ENCODE peak calls at places on chromosomes 12 and 14, in ten cellular contexts. One of them, this sample, is unnamed.
A peak's percentile ranks its signal among the peaks of the same experiment; 100 is the strongest.

GRCh38 chr12:124188561-124189405 is 106.1 kb upstream of the RFLNA start:
- DNase-seq in GM20000: no peak
- DNase-seq in brain microvascular endothelial cell: no peak
- DNase-seq in coronary artery: no peak
- DNase-seq in tibial artery: no peak
- DNase-seq in Panc1: no peak
- DNase-seq in progenitor cell of endocrine pancreas: no peak
- DNase-seq in sigmoid colon: no peak
- DNase-seq in astrocyte: peak; percentile 24
- DNase-seq in fibroblast of the aortic adventitia: no peak
- DNase-seq in this sample: peak; percentile 17

GRCh38 chr12:49680075-49680474 is 27.1 kb downstream of the FMNL3 start:
- DNase-seq in coronary artery: no peak
- DNase-seq in brain microvascular endothelial cell: no peak
- DNase-seq in fibroblast of the aortic adventitia: no peak
- DNase-seq in progenitor cell of endocrine pancreas: no peak
- DNase-seq in GM20000: no peak
- DNase-seq in astrocyte: no peak
- DNase-seq in Panc1: no peak
- DNase-seq in sigmoid colon: no peak
- DNase-seq in tibial artery: no peak
- DNase-seq in this sample: no peak

GRCh38 chr12:7989827-7990491 is 42.6 kb upstream of the FOXJ2 start:
- DNase-seq in brain microvascular endothelial cell: no peak
- DNase-seq in progenitor cell of endocrine pancreas: no peak
- DNase-seq in Panc1: no peak
- DNase-seq in coronary artery: no peak
- DNase-seq in sigmoid colon: no peak
- DNase-seq in tibial artery: peak; percentile 63
- DNase-seq in GM20000: peak; percentile 22
- DNase-seq in astrocyte: no peak
- DNase-seq in fibroblast of the aortic adventitia: no peak
- DNase-seq in this sample: no peak

GRCh38 chr12:8499616-8500015 is 13.7 kb upstream of the CLEC4D start:
- DNase-seq in tibial artery: no peak
- DNase-seq in GM20000: no peak
- DNase-seq in sigmoid colon: no peak
- DNase-seq in coronary artery: no peak
- DNase-seq in fibroblast of the aortic adventitia: no peak
- DNase-seq in progenitor cell of endocrine pancreas: no peak
- DNase-seq in brain microvascular endothelial cell: no peak
- DNase-seq in Panc1: no peak
- DNase-seq in astrocyte: no peak
- DNase-seq in this sample: no peak

GRCh38 chr12:109735051-109735521 is 21.5 kb downstream of the FAM222A start:
- DNase-seq in Panc1: no peak
- DNase-seq in fibroblast of the aortic adventitia: no peak
- DNase-seq in sigmoid colon: peak; percentile 33
- DNase-seq in GM20000: no peak
- DNase-seq in astrocyte: no peak
- DNase-seq in tibial artery: peak; percentile 8
- DNase-seq in brain microvascular endothelial cell: no peak
- DNase-seq in progenitor cell of endocrine pancreas: peak; percentile 6
- DNase-seq in coronary artery: no peak
- DNase-seq in this sample: no peak

GRCh38 chr14:42222924-42223471 is 616.3 kb downstream of the LRFN5 start:
- DNase-seq in sigmoid colon: no peak
- DNase-seq in Panc1: no peak
- DNase-seq in tibial artery: peak; percentile 32
- DNase-seq in progenitor cell of endocrine pancreas: no peak
- DNase-seq in coronary artery: no peak
- DNase-seq in brain microvascular endothelial cell: peak; percentile 64
- DNase-seq in GM20000: peak; percentile 20
- DNase-seq in fibroblast of the aortic adventitia: peak; percentile 79
- DNase-seq in astrocyte: peak; percentile 76
- DNase-seq in this sample: peak; percentile 2

GRCh38 chr14:68666206-68666730 is 126.6 kb downstream of the ZFP36L1 start:
- DNase-seq in sigmoid colon: no peak
- DNase-seq in GM20000: no peak
- DNase-seq in tibial artery: no peak
- DNase-seq in astrocyte: no peak
- DNase-seq in brain microvascular endothelial cell: no peak
- DNase-seq in coronary artery: no peak
- DNase-seq in fibroblast of the aortic adventitia: peak; percentile 65
- DNase-seq in Panc1: no peak
- DNase-seq in progenitor cell of endocrine pancreas: no peak
- DNase-seq in this sample: no peak

GRCh38 chr14:31388687-31389413 is 31.5 kb downstream of the HEATR5A start:
- DNase-seq in sigmoid colon: no peak
- DNase-seq in fibroblast of the aortic adventitia: peak; percentile 13
- DNase-seq in coronary artery: no peak
- DNase-seq in brain microvascular endothelial cell: peak; percentile 70
- DNase-seq in tibial artery: no peak
- DNase-seq in Panc1: no peak
- DNase-seq in progenitor cell of endocrine pancreas: no peak
- DNase-seq in astrocyte: no peak
- DNase-seq in GM20000: no peak
- DNase-seq in this sample: no peak

GRCh38 chr14:105702275-105702817 is 176.0 kb downstream of the TMEM121 start:
- DNase-seq in GM20000: no peak
- DNase-seq in astrocyte: no peak
- DNase-seq in brain microvascular endothelial cell: no peak
- DNase-seq in tibial artery: no peak
- DNase-seq in fibroblast of the aortic adventitia: no peak
- DNase-seq in Panc1: no peak
- DNase-seq in sigmoid colon: peak; percentile 40
- DNase-seq in progenitor cell of endocrine pancreas: no peak
- DNase-seq in coronary artery: no peak
- DNase-seq in this sample: no peak

DNA sequence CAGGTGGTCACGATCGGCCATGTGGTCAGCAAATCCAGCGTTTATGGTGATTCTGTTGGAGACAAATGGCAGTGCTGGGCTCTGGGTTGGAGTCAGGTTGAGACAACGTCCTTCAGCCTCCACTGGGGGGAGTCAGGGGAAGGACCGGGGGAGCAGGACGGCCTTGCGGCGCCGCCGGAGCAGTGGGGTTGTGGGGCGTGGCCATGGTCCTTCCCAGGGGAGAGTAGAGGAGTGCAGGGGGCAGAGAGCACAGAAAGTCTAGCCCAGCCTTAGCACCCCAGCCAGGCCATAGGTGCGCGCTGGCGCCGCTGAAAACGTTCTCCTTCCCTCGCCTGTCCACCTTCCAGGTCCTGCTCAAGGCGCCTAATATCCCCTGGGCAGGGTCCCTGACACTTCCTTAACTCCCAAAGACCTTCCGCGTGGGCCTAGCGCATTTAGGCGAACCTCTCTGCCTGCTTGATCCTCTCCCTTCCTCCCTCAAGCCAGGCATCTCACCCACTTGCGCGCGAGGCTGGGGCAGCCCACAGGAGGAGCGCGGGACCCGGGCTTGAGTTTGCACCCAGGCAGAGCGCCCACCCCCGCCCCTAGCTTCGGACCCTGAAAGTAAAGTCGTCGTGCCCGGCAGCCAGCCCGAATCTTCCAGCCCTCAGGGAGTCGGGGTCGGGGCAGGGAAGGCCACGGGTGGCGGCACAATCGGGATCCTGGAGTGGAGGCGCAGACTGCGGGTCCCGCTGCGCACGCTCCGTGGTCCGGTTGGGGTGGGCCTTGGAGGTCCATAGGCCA is 3.1 kb upstream of the KIF26A start:
- DNase-seq in progenitor cell of endocrine pancreas: no peak
- DNase-seq in tibial artery: no peak
- DNase-seq in astrocyte: no peak
- DNase-seq in GM20000: no peak
- DNase-seq in Panc1: no peak
- DNase-seq in sigmoid colon: no peak
- DNase-seq in coronary artery: no peak
- DNase-seq in brain microvascular endothelial cell: no peak
- DNase-seq in fibroblast of the aortic adventitia: no peak
- DNase-seq in this sample: peak; percentile 53
- TF ChIP-seq CTCF in progenitor cell of endocrine pancreas: peak; percentile 51
- TF ChIP-seq CTCF in tibial artery: no peak
- TF ChIP-seq CTCF in astrocyte: no peak
- TF ChIP-seq CTCF in GM20000: no peak
- TF ChIP-seq CTCF in Panc1: peak; percentile 69
- TF ChIP-seq CTCF in sigmoid colon: no peak
- TF ChIP-seq CTCF in coronary artery: no peak
- TF ChIP-seq CTCF in brain microvascular endothelial cell: peak; percentile 44
- TF ChIP-seq CTCF in fibroblast of the aortic adventitia: no peak
- TF ChIP-seq CTCF in this sample: no peak

DNA sequence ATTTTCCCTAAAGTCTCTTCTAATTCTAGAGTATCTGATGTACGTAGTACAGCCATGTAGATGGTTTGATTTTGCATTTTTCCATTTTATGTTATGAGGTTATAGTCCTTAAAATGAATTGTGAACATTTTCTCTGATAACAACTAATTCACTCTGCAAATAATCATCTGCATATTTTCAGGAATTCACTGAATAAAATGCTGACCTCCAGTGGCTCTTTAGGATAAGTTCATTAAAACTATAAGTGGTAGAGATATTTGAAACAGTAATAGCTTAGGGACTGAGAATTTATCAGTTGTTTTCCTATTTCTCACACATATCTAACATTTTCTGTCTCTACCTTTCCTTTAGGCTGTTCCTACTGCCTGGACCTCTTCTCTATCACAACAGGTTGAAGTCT is 4.4 kb downstream of the MSRB3 start:
- DNase-seq in tibial artery: no peak
- DNase-seq in brain microvascular endothelial cell: no peak
- DNase-seq in astrocyte: no peak
- DNase-seq in coronary artery: no peak
- DNase-seq in fibroblast of the aortic adventitia: no peak
- DNase-seq in progenitor cell of endocrine pancreas: no peak
- DNase-seq in GM20000: no peak
- DNase-seq in sigmoid colon: no peak
- DNase-seq in Panc1: no peak
- DNase-seq in this sample: peak; percentile 12
- TF ChIP-seq CTCF in tibial artery: no peak
- TF ChIP-seq CTCF in brain microvascular endothelial cell: no peak
- TF ChIP-seq CTCF in astrocyte: no peak
- TF ChIP-seq CTCF in coronary artery: no peak
- TF ChIP-seq CTCF in fibroblast of the aortic adventitia: peak; percentile 10
- TF ChIP-seq CTCF in progenitor cell of endocrine pancreas: no peak
- TF ChIP-seq CTCF in GM20000: no peak
- TF ChIP-seq CTCF in sigmoid colon: no peak
- TF ChIP-seq CTCF in Panc1: peak; percentile 10
- TF ChIP-seq CTCF in this sample: peak; percentile 15

DNA sequence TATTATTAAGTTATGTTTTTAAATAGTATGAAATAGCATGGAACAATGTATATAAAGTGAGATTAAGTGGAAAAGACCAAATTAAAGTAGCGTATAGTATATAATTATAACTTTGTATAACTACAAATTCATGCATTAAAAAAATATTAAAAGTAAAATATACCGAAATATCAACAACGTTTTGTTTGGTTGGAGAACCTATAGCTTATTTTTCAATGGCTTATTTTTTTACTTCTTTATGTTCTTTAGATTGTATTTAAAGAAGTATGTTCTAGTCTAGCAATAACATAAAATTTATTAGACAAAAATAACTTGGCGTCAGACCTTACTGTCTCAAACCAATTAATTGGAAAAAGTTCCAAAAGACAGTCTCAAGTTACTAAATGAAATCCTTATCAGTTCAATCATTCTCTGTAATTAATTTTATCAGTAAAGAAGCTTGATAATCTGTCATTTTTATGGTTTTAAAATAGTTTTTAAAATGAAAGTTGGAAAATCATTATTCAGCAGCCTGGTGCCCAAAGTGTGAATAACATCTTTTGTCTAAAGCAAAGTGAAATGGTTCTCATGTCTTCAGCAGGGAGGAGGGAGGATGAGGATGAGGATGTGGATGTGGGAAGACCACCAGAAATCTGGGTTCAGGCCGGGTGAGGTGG is 46.7 kb downstream of the IRAK3 start:
- DNase-seq in coronary artery: no peak
- DNase-seq in sigmoid colon: no peak
- DNase-seq in Panc1: no peak
- DNase-seq in tibial artery: no peak
- DNase-seq in progenitor cell of endocrine pancreas: no peak
- DNase-seq in fibroblast of the aortic adventitia: peak; percentile 28
- DNase-seq in brain microvascular endothelial cell: peak; percentile 11
- DNase-seq in astrocyte: no peak
- DNase-seq in GM20000: peak; percentile 38
- DNase-seq in this sample: peak; percentile 29
- TF ChIP-seq CTCF in coronary artery: no peak
- TF ChIP-seq CTCF in sigmoid colon: no peak
- TF ChIP-seq CTCF in Panc1: peak; percentile 18
- TF ChIP-seq CTCF in tibial artery: no peak
- TF ChIP-seq CTCF in progenitor cell of endocrine pancreas: peak; percentile 13
- TF ChIP-seq CTCF in fibroblast of the aortic adventitia: peak; percentile 40
- TF ChIP-seq CTCF in brain microvascular endothelial cell: peak; percentile 31
- TF ChIP-seq CTCF in astrocyte: peak; percentile 11
- TF ChIP-seq CTCF in GM20000: no peak
- TF ChIP-seq CTCF in this sample: no peak

GRCh38 chr14:90300649-90301048 is 31.1 kb downstream of the NRDE2 start:
- DNase-seq in fibroblast of the aortic adventitia: peak; percentile 62
- DNase-seq in brain microvascular endothelial cell: no peak
- DNase-seq in astrocyte: no peak
- DNase-seq in GM20000: no peak
- DNase-seq in progenitor cell of endocrine pancreas: no peak
- DNase-seq in coronary artery: no peak
- DNase-seq in tibial artery: no peak
- DNase-seq in sigmoid colon: no peak
- DNase-seq in Panc1: no peak
- DNase-seq in this sample: peak; percentile 14

GRCh38 chr14:90301122-90301521 is 30.6 kb downstream of the NRDE2 start:
- DNase-seq in sigmoid colon: no peak
- DNase-seq in progenitor cell of endocrine pancreas: no peak
- DNase-seq in GM20000: no peak
- DNase-seq in astrocyte: no peak
- DNase-seq in fibroblast of the aortic adventitia: no peak
- DNase-seq in tibial artery: no peak
- DNase-seq in coronary artery: no peak
- DNase-seq in brain microvascular endothelial cell: no peak
- DNase-seq in Panc1: no peak
- DNase-seq in this sample: no peak

GRCh38 chr14:90298230-90298629 is 33.5 kb downstream of the NRDE2 start:
- DNase-seq in tibial artery: no peak
- DNase-seq in GM20000: no peak
- DNase-seq in fibroblast of the aortic adventitia: no peak
- DNase-seq in brain microvascular endothelial cell: no peak
- DNase-seq in progenitor cell of endocrine pancreas: no peak
- DNase-seq in astrocyte: no peak
- DNase-seq in sigmoid colon: peak; percentile 39
- DNase-seq in Panc1: no peak
- DNase-seq in coronary artery: no peak
- DNase-seq in this sample: no peak

GRCh38 chr14:90301580-90302181 is 30.1 kb downstream of the NRDE2 start:
- DNase-seq in brain microvascular endothelial cell: peak; percentile 45
- DNase-seq in tibial artery: no peak
- DNase-seq in GM20000: peak; percentile 34
- DNase-seq in sigmoid colon: no peak
- DNase-seq in fibroblast of the aortic adventitia: peak; percentile 82
- DNase-seq in coronary artery: no peak
- DNase-seq in Panc1: peak; percentile 7
- DNase-seq in astrocyte: peak; percentile 39
- DNase-seq in progenitor cell of endocrine pancreas: no peak
- DNase-seq in this sample: peak; percentile 30

DNA sequence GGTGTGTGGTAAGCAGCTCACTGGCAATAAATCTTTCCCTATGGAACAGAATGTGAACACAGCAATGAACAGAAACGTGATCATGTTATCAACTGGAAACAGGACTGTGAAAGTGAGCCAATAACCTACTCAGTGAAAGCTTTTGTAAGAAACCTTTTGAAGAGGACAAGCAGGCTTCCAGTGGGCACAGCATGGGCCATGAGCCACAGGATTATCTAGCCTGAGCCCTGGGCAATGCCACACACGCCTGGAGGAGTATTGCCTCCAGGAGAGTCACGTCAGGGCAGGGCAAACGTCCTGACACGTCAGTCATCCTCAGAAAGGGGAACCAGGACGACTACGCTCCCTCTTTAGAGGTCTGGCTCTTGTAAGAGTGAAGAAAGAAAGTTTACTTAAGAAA is 32.3 kb downstream of the NRDE2 start:
- DNase-seq in fibroblast of the aortic adventitia: no peak
- DNase-seq in Panc1: no peak
- DNase-seq in tibial artery: no peak
- DNase-seq in astrocyte: no peak
- DNase-seq in coronary artery: no peak
- DNase-seq in brain microvascular endothelial cell: no peak
- DNase-seq in sigmoid colon: no peak
- DNase-seq in progenitor cell of endocrine pancreas: no peak
- DNase-seq in GM20000: no peak
- DNase-seq in this sample: no peak
- TF ChIP-seq CTCF in fibroblast of the aortic adventitia: no peak
- TF ChIP-seq CTCF in Panc1: no peak
- TF ChIP-seq CTCF in tibial artery: no peak
- TF ChIP-seq CTCF in astrocyte: no peak
- TF ChIP-seq CTCF in coronary artery: no peak
- TF ChIP-seq CTCF in brain microvascular endothelial cell: no peak
- TF ChIP-seq CTCF in sigmoid colon: no peak
- TF ChIP-seq CTCF in progenitor cell of endocrine pancreas: no peak
- TF ChIP-seq CTCF in GM20000: no peak
- TF ChIP-seq CTCF in this sample: no peak

This sample was measured in RWPE1.